ENCODE peak calls at places on chromosomes 4 and X, in four cellular contexts. L is kidney epithelial cell, Z is psoas muscle, X is brain microvascular endothelial cell. F is an unnamed sample.

GRCh38 chrX:16487620-16488380 is 162.2 kb upstream of the S100G start:
- DNase-seq in X (peak; percentile 20), Z (no peak), L (no peak), F (no peak)

GRCh38 chr4:123073650-123074049 is 151.3 kb upstream of the NUDT6 start:
- DNase-seq in L (no peak), Z (no peak), X (no peak), F (no peak)

GRCh38 chr4:6229671-6230501 is 29.5 kb upstream of the JAKMIP1 start:
- DNase-seq in X (no peak), L (no peak), Z (no peak), F (no peak)

GRCh38 chr4:158775091-158775651 is 6.3 kb downstream of the FNIP2 start:
- DNase-seq in Z (no peak), X (peak; percentile 60), L (no peak), F (no peak)

GRCh38 chrX:42978655-42979379 is 200.9 kb upstream of the PPP1R2C start:
- DNase-seq in Z (no peak), X (no peak), L (no peak), F (no peak)

GRCh38 chr4:119692001-119692400 is 63.4 kb upstream of the PDE5A start:
- DNase-seq in Z (no peak), L (no peak), X (peak; percentile 17), F (no peak)

GRCh38 chrX:111823068-111823467 is 52.9 kb upstream of the TRPC5OS start:
- DNase-seq in L (no peak), X (peak; percentile 2), Z (no peak), F (no peak)

GRCh38 chr4:6225469-6225868 is 25.1 kb upstream of the JAKMIP1 start:
- DNase-seq in L (no peak), X (peak; percentile 14), Z (no peak), F (no peak)

GRCh38 chr4:174256277-174256713 is 27.2 kb downstream of the FBXO8 start:
- DNase-seq in X (peak; percentile 31), L (no peak), Z (no peak), F (peak; percentile 15)

GRCh38 chr4:56048621-56049427 is 100.1 kb downstream of the CEP135 start:
- DNase-seq in X (peak; percentile 30), Z (no peak), L (no peak), F (no peak)

GRCh38 chrX:119880076-119880475 is 8.4 kb downstream of the NDUFA1 start:
- DNase-seq in L (no peak), Z (no peak), X (no peak), F (no peak)

GRCh38 chr4:119865789-119866188 is 200.9 kb downstream of the MAD2L1 start:
- DNase-seq in L (no peak), X (no peak), Z (no peak), F (no peak)

GRCh38 chr4:8341691-8342090 is 72.1 kb downstream of the HTRA3 start:
- DNase-seq in Z (peak; percentile 87), L (no peak), X (no peak), F (no peak)

GRCh38 chrX:66889418-66889817 is 250.5 kb upstream of the EDA2R start:
- DNase-seq in L (no peak), Z (no peak), X (no peak), F (no peak)

GRCh38 chr4:25443851-25444250 is 66.8 kb downstream of the ANAPC4 start:
- DNase-seq in X (no peak), Z (no peak), L (no peak), F (no peak)

GRCh38 chr4:184322328-184323025 is 104.8 kb upstream of the ENPP6 start:
- DNase-seq in Z (no peak), L (no peak), X (no peak), F (no peak)

GRCh38 chr4:121156822-121157769 is 7.0 kb downstream of the TNIP3 start:
- DNase-seq in X (no peak), L (no peak), Z (peak; percentile 45), F (no peak)

GRCh38 chr4:137967480-137968190 is 274.5 kb downstream of the SLC7A11 start:
- DNase-seq in L (no peak), Z (no peak), X (peak; percentile 11), F (no peak)

GRCh38 chr4:88225216-88226107 is 58.9 kb downstream of the PPM1K start:
- DNase-seq in L (no peak), Z (no peak), X (peak; percentile 60), F (no peak)

GRCh38 chrX:107654778-107655761 is 26.8 kb downstream of the PRPS1 start:
- DNase-seq in L (peak; percentile 78), X (peak; percentile 87), Z (peak; percentile 82), F (peak; percentile 81)

GRCh38 chrX:2820131-2820771 is 8.5 kb upstream of the GYG2 start:
- DNase-seq in L (no peak), Z (no peak), X (no peak), F (no peak)

GRCh38 chrX:136146614-136147319 is 566 bp upstream of the FHL1 start:
- DNase-seq in Z (peak; percentile 53), X (no peak), L (no peak), F (no peak)

GRCh38 chr4:139887378-139887801 is 221.8 kb downstream of the MGST2 start:
- DNase-seq in Z (no peak), L (no peak), X (no peak), F (no peak)

GRCh38 chrX:40197071-40197470 is 99.3 kb upstream of the BCOR start:
- DNase-seq in Z (no peak), L (no peak), X (no peak), F (no peak)

GRCh38 chr4:108204518-108204917 is 35.8 kb upstream of the LEF1 start:
- DNase-seq in X (no peak), Z (no peak), L (no peak), F (no peak)

GRCh38 chrX:16060252-16060651 is 63.1 kb upstream of the GRPR start:
- DNase-seq in X (no peak), L (no peak), Z (no peak), F (no peak)

GRCh38 chrX:136395271-136395670 is 92.5 kb upstream of the BRS3 start:
- DNase-seq in X (no peak), Z (no peak), L (no peak), F (no peak)

GRCh38 chr4:5222047-5222446 is 170.8 kb downstream of the STK32B start:
- DNase-seq in X (no peak), L (no peak), Z (no peak), F (no peak)

GRCh38 chr4:83618991-83619390 is 83.1 kb downstream of the GPAT3 start:
- DNase-seq in X (no peak), L (no peak), Z (no peak), F (no peak)

GRCh38 chr4:83613994-83614393 is 78.1 kb downstream of the GPAT3 start:
- DNase-seq in L (no peak), Z (no peak), X (no peak), F (no peak)

GRCh38 chr4:83617371-83618021 is 81.6 kb downstream of the GPAT3 start:
- DNase-seq in X (no peak), L (no peak), Z (no peak), F (no peak)

GRCh38 chr4:83616252-83616651 is 80.3 kb downstream of the GPAT3 start:
- DNase-seq in X (no peak), L (no peak), Z (no peak), F (no peak)

GRCh38 chr4:83618431-83618830 is 82.5 kb downstream of the GPAT3 start:
- DNase-seq in Z (peak; percentile 56), L (peak; percentile 75), X (peak; percentile 60), F (peak; percentile 31)
- TF ChIP-seq CTCF in Z (no peak), L (no peak), X (no peak), F (no peak)

GRCh38 chr4:87119965-87120364 is 100.5 kb downstream of the KLHL8 start:
- DNase-seq in L (no peak), X (no peak), Z (no peak), F (no peak)

GRCh38 chr4:87118826-87119225 is 101.6 kb downstream of the KLHL8 start:
- DNase-seq in Z (no peak), L (no peak), X (peak; percentile 91), F (no peak)

GRCh38 chr4:87121332-87122065 is 98.9 kb downstream of the KLHL8 start:
- DNase-seq in L (no peak), Z (no peak), X (no peak), F (no peak)

GRCh38 chr4:87122252-87122651 is 98.2 kb downstream of the KLHL8 start:
- DNase-seq in X (no peak), L (no peak), Z (peak; percentile 66), F (no peak)

DNA sequence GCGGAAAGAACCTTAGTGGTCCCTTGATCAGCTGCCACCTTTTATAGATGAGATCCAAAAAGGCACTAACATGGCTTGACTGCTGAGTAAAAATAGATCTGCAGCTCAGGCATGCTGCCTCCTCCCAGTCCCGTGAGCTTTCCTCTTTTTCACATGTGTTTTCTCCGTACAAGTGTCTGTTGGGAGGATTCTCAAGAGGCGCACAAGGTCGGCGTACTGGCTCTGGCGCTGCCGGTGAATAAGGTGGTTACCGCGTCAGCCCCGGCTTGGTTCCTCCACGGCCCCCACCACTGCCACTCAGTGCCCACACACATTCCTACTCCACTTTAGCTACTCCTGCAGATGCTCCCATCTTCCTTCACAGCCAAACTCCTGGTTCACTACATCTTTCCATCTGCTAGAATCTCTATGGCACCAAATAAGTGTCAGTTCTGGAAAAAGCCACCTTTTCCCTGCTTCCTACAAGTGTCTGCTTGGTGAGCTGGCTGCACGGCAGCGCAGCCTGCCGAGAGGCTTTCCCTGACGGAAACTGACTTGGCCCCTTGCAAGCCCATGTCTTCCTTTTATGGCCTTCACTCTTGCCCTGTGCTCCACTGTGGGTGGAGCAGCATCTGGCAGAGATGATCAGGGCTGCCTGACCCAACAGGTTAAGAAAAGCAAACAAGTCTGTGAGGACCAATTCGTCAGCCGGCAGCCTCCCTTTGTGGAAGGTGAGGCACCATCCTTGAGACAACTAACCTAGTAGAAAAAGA is 99.8 kb downstream of the KLHL8 start:
- DNase-seq in X (peak; percentile 49), L (no peak), Z (peak; percentile 74), F (no peak)
- H3K36me3 ChIP-seq in X (peaks cover 4% of the 10 kb centered on the region), L (no peaks in the 10 kb centered on the region), Z (no peaks in the 10 kb centered on the region), F (peaks cover under 1% of the 10 kb centered on the region)

GRCh38 chr4:78293348-78293747 is 236.2 kb downstream of the FRAS1 start:
- DNase-seq in Z (no peak), L (no peak), X (peak; percentile 39), F (peak; percentile 62)

GRCh38 chr4:78291277-78291676 is 234.2 kb downstream of the FRAS1 start:
- DNase-seq in L (no peak), Z (no peak), X (no peak), F (no peak)

GRCh38 chr4:78292336-78292735 is 235.2 kb downstream of the FRAS1 start:
- DNase-seq in L (no peak), X (no peak), Z (no peak), F (no peak)

GRCh38 chr4:78296261-78296660 is 239.1 kb downstream of the FRAS1 start:
- DNase-seq in Z (no peak), X (no peak), L (no peak), F (no peak)

DNA sequence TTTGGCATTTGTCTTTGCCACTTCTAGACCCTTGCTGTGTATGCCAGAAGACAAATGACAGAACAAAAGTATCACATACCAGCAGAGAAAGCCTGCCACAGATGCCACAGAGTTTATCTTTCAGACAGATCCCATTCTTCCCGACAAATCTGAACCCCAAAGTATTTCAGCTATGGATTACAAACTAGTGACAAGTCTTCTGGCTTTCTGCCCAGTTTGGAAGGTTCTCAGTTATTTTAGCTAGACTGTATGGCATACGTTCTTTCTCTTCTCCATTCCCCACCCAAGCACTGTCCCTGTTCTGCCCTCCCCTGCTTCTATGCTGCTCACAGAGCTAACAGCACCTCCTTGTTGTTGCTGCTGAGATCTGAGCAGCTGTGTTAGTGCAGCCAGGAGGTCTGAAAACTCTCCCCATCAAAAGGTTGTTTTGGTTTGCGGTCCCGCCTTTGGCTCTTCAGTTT is 236.7 kb downstream of the FRAS1 start:
- DNase-seq in X (peak; percentile 94), Z (no peak), L (peak; percentile 43), F (peak; percentile 65)
- TF ChIP-seq CTCF in X (peak; percentile 50), Z (no peak), L (peak; percentile 12), F (peak; percentile 45)

GRCh38 chr4:87171944-87172343 is 48.5 kb downstream of the KLHL8 start:
- DNase-seq in L (no peak), Z (no peak), X (no peak), F (no peak)

GRCh38 chr4:87179751-87180150 is 40.7 kb downstream of the KLHL8 start:
- DNase-seq in Z (no peak), X (peak; percentile 17), L (peak; percentile 7), F (no peak)

GRCh38 chr4:87174672-87175071 is 45.7 kb downstream of the KLHL8 start:
- DNase-seq in X (no peak), L (no peak), Z (no peak), F (no peak)
- H3K36me3 ChIP-seq in X (no peaks in the 10 kb centered on the region), L (no peaks in the 10 kb centered on the region), Z (no peaks in the 10 kb centered on the region), F (no peaks in the 10 kb centered on the region)